ENCODE peak calls at places on chromosome 3, in eight cellular contexts. W, E, J, R, U, H, M and Z are unnamed samples.
A peak's percentile ranks its signal among the peaks of the same experiment; 100 is the strongest.

GRCh38 chr3:73094127-73094526 is 32.7 kb downstream of the EBLN2 start:
- DNase-seq in J (no peak), W (no peak), E (peak; percentile 25), M (no peak), H (peak; percentile 65), R (no peak), U (no peak), Z (no peak)

GRCh38 chr3:71039332-71039731 is 544.2 kb downstream of the FOXP1 start:
- DNase-seq in M (no peak), W (no peak), R (no peak), U (no peak), E (no peak), J (no peak), H (no peak), Z (no peak)

GRCh38 chr3:138432576-138433240 is 1.7 kb upstream of the ESYT3 start:
- DNase-seq in M (no peak), U (no peak), H (no peak), R (no peak), E (no peak), W (no peak), J (no peak), Z (no peak)

GRCh38 chr3:53817211-53817610 is 29.0 kb downstream of the CHDH start:
- DNase-seq in H (no peak), M (no peak), U (peak; percentile 67), J (no peak), W (no peak), E (no peak), R (no peak), Z (no peak)

GRCh38 chr3:102069211-102069662 is 219.9 kb downstream of the NFKBIZ start:
- DNase-seq in M (no peak), H (peak; percentile 76), J (peak; percentile 80), E (no peak), R (no peak), W (no peak), U (no peak), Z (no peak)

GRCh38 chr3:172467170-172467824 is 19.0 kb upstream of the GHSR start:
- DNase-seq in J (no peak), R (no peak), U (no peak), W (no peak), M (no peak), H (peak; percentile 88), E (peak; percentile 79), Z (no peak)

GRCh38 chr3:58657571-58658141 is 8.9 kb downstream of the FAM3D start:
- DNase-seq in U (no peak), M (no peak), E (no peak), J (no peak), H (no peak), R (no peak), W (no peak), Z (no peak)

GRCh38 chr3:47407896-47408838 is 27.3 kb downstream of the PTPN23 start:
- DNase-seq in U (no peak), M (no peak), J (no peak), R (no peak), H (no peak), W (no peak), E (no peak), Z (no peak)

GRCh38 chr3:7517979-7518378 is 657.1 kb downstream of the GRM7 start:
- DNase-seq in E (no peak), M (no peak), R (no peak), U (no peak), W (no peak), H (no peak), J (no peak), Z (no peak)

GRCh38 chr3:127406309-127407025 is 118.6 kb upstream of the PRR20G start:
- DNase-seq in E (no peak), M (no peak), U (peak; percentile 66), R (no peak), W (peak; percentile 51), H (peak; percentile 80), J (no peak), Z (peak; percentile 37)

GRCh38 chr3:183587337-183587736 is 31.8 kb upstream of the KLHL6 start:
- DNase-seq in E (no peak), W (no peak), J (no peak), H (no peak), M (no peak), R (no peak), U (no peak), Z (no peak)

GRCh38 chr3:61948699-61949305 is 387.4 kb downstream of the PTPRG start:
- DNase-seq in W (no peak), R (no peak), U (no peak), M (no peak), J (no peak), E (no peak), H (no peak), Z (no peak)

GRCh38 chr3:128975276-128975675 is 18.6 kb downstream of the CFAP92 start:
- DNase-seq in R (no peak), U (no peak), M (no peak), J (no peak), E (no peak), H (no peak), W (no peak), Z (no peak)

GRCh38 chr3:33937628-33938027 is 139.2 kb downstream of the PDCD6IP start:
- DNase-seq in H (no peak), W (no peak), U (no peak), M (no peak), R (no peak), E (no peak), J (no peak), Z (no peak)

GRCh38 chr3:146159037-146159436 is 1.9 kb downstream of the PLOD2 start:
- DNase-seq in E (no peak), W (no peak), M (no peak), R (no peak), U (no peak), J (no peak), H (peak; percentile 13), Z (no peak)

GRCh38 chr3:44235604-44236484 is 5.8 kb upstream of the TOPAZ1 start:
- DNase-seq in R (peak; percentile 28), U (no peak), W (no peak), M (no peak), H (peak; percentile 88), J (peak; percentile 71), E (peak; percentile 73), Z (no peak)

GRCh38 chr3:88408097-88408496 is 258.3 kb downstream of the C3orf38 start:
- DNase-seq in U (no peak), J (no peak), R (no peak), E (no peak), M (no peak), W (no peak), H (no peak), Z (no peak)

GRCh38 chr3:182485306-182485705 is 308.0 kb upstream of the ATP11B start:
- DNase-seq in U (no peak), J (no peak), R (no peak), H (no peak), M (no peak), E (no peak), W (no peak), Z (no peak)

GRCh38 chr3:56188201-56188600 is 280.1 kb downstream of the ERC2 start:
- DNase-seq in M (peak; percentile 67), J (no peak), U (no peak), R (no peak), W (no peak), H (no peak), E (no peak), Z (no peak)

GRCh38 chr3:49255686-49256085 is 21.3 kb downstream of the C3orf62 start:
- DNase-seq in M (no peak), R (no peak), W (no peak), U (no peak), J (no peak), H (no peak), E (no peak), Z (no peak)

GRCh38 chr3:115401891-115402501 is 221.3 kb upstream of the GAP43 start:
- DNase-seq in J (peak; percentile 60), U (no peak), H (peak; percentile 49), W (no peak), R (no peak), M (no peak), E (no peak), Z (no peak)

GRCh38 chr3:195908439-195909293 is at the start of gene TNK2:
- DNase-seq in H (peak; percentile 45), E (peak; percentile 18), U (no peak), J (no peak), W (no peak), R (no peak), M (no peak), Z (no peak)

GRCh38 chr3:187208159-187208558 is 10.9 kb downstream of the RTP1 start:
- DNase-seq in M (no peak), J (no peak), W (no peak), U (no peak), E (no peak), H (peak; percentile 84), R (no peak), Z (no peak)

GRCh38 chr3:182389041-182389815 is 404.1 kb upstream of the ATP11B start:
- DNase-seq in H (peak; percentile 84), M (no peak), W (no peak), R (no peak), J (no peak), E (no peak), U (no peak), Z (no peak)

GRCh38 chr3:64417816-64418215 is 192.6 kb upstream of the PRICKLE2 start:
- DNase-seq in J (no peak), E (no peak), H (peak; percentile 10), W (no peak), M (no peak), U (no peak), R (no peak), Z (no peak)

GRCh38 chr3:172089250-172089649 is 49.9 kb downstream of the FNDC3B start:
- DNase-seq in M (no peak), W (no peak), J (no peak), U (no peak), H (peak; percentile 47), R (no peak), E (no peak), Z (no peak)

GRCh38 chr3:179453967-179454366 is 2.7 kb upstream of the GNB4 start:
- DNase-seq in U (no peak), R (no peak), M (no peak), W (no peak), H (no peak), E (no peak), J (no peak), Z (no peak)

GRCh38 chr3:184609861-184610365 is 48.3 kb downstream of the EPHB3 start:
- DNase-seq in U (no peak), H (no peak), W (peak; percentile 50), M (peak; percentile 20), E (no peak), J (no peak), R (no peak), Z (no peak)

GRCh38 chr3:131711114-131711786 is 208.5 kb upstream of the MRPL3 start:
- DNase-seq in M (no peak), W (no peak), R (no peak), U (no peak), E (no peak), H (no peak), J (no peak), Z (no peak)

GRCh38 chr3:62876064-62876463 is 848 bp upstream of the CADPS start:
- DNase-seq in E (no peak), J (peak; percentile 16), H (peak; percentile 25), M (no peak), U (no peak), R (no peak), W (no peak), Z (no peak)

GRCh38 chr3:190303887-190304286 is 18.4 kb downstream of the CLDN1 start:
- DNase-seq in H (peak; percentile 86), R (no peak), U (no peak), W (no peak), E (no peak), M (no peak), J (no peak), Z (no peak)

GRCh38 chr3:76826915-76827314 is 213.0 kb upstream of the ROBO2 start:
- DNase-seq in W (no peak), U (no peak), H (no peak), J (no peak), M (no peak), R (no peak), E (no peak), Z (no peak)

GRCh38 chr3:53354945-53355498 is 7.7 kb upstream of the DCP1A start:
- DNase-seq in R (no peak), U (no peak), J (no peak), M (no peak), W (no peak), H (no peak), E (no peak), Z (no peak)

GRCh38 chr3:194308635-194309213 is 42.4 kb downstream of the CPN2 start:
- DNase-seq in W (no peak), H (no peak), U (no peak), E (no peak), R (no peak), M (no peak), J (no peak), Z (no peak)